ENCODE peak calls at places on chromosomes 3 and 15, in six cellular contexts. W is activated gamma-delta T cell treated with anti-CD3 and anti-CD28 coated beads, Interleukin-2, amount 50 U/mL, for 16 hours; I is NCI-H1417; E is naive thymus-derived CD8-positive, alpha-beta T cell; O is stimulated activated CD4-positive, alpha-beta T cell treated with anti-CD3 and anti-CD28 coated beads, Interleukin-2, amount 100 ng/mL, for 48 hours; J is stimulated activated CD8-positive, alpha-beta memory T cell treated with anti-CD3 and anti-CD28 coated beads, Interleukin-2, amount 100 ng/mL, for 48 hours. K is an unnamed sample.

GRCh38 chr3:183664913-183665381 is 29.5 kb downstream of the KLHL24 start:
- DNase-seq in I (no peak), E (no peak), J (no peak), O (no peak), W (no peak), K (no peak)

GRCh38 chr3:23203651-23204111 is 554 bp downstream of the UBE2E2 start:
- DNase-seq in E (peak; percentile 27), W (no peak), J (peak; percentile 3), O (peak; percentile 7), I (no peak), K (peak; percentile 44)

GRCh38 chr15:40328176-40328575 is 4.7 kb downstream of the INAFM2 start:
- DNase-seq in O (no peak), J (no peak), W (no peak), I (no peak), E (no peak), K (peak; percentile 35)

GRCh38 chr3:177772908-177773557 is 575.8 kb upstream of the TBL1XR1 start:
- DNase-seq in I (peak; percentile 43), W (no peak), E (no peak), O (no peak), J (no peak), K (no peak)

GRCh38 chr3:184652465-184652864 is 59.4 kb downstream of the MAGEF1 start:
- DNase-seq in E (no peak), J (no peak), O (no peak), W (no peak), I (no peak), K (no peak)

GRCh38 chr15:63985221-63986184 is 60.8 kb downstream of the DAPK2 start:
- DNase-seq in W (no peak), I (no peak), J (no peak), E (no peak), O (no peak), K (no peak)

GRCh38 chr3:172040976-172041963 is 1.9 kb downstream of the FNDC3B start:
- DNase-seq in E (no peak), I (no peak), W (no peak), O (no peak), J (no peak), K (peak; percentile 45)

GRCh38 chr3:97860364-97860763 is 38.6 kb downstream of the CRYBG3 start:
- DNase-seq in O (no peak), W (no peak), I (no peak), E (no peak), J (no peak), K (peak; percentile 17)

GRCh38 chr3:169278092-169278491 is 385.4 kb downstream of the MECOM start:
- DNase-seq in J (no peak), W (no peak), I (no peak), O (no peak), E (no peak), K (no peak)

GRCh38 chr3:12906141-12906915 is 65.0 kb upstream of the RPL32 start:
- DNase-seq in J (no peak), O (no peak), I (no peak), E (no peak), W (no peak), K (no peak)

GRCh38 chr15:53072077-53072476 is 281.9 kb upstream of the ONECUT1 start:
- DNase-seq in J (no peak), O (peak; percentile 6), W (no peak), I (no peak), E (no peak), K (peak; percentile 76)

GRCh38 chr15:68059630-68060029 is 5.5 kb downstream of the PIAS1 start:
- DNase-seq in J (no peak), O (no peak), E (no peak), I (no peak), W (no peak), K (no peak)

GRCh38 chr15:41501191-41501917 is 7.7 kb downstream of the ITPKA start:
- DNase-seq in J (no peak), W (no peak), E (no peak), O (peak; percentile 41), I (no peak), K (peak; percentile 64)

GRCh38 chr15:69897471-69898237 is 200.1 kb downstream of the TLE3 start:
- DNase-seq in W (no peak), I (peak; percentile 49), E (no peak), J (no peak), O (no peak), K (no peak)

GRCh38 chr3:9079674-9080073 is 116.4 kb upstream of the RAD18 start:
- DNase-seq in W (no peak), E (no peak), J (no peak), O (no peak), I (no peak), K (no peak)

GRCh38 chr3:11465744-11466611 is 177.7 kb downstream of the VGLL4 start:
- DNase-seq in J (no peak), I (no peak), O (no peak), W (no peak), E (no peak), K (no peak)

GRCh38 chr3:38155825-38156224 is 9.5 kb upstream of the OXSR1 start:
- DNase-seq in J (no peak), O (no peak), E (no peak), W (no peak), I (no peak), K (no peak)

GRCh38 chr3:168220609-168221008 is 124.9 kb upstream of the GOLIM4 start:
- DNase-seq in J (no peak), I (no peak), W (no peak), O (no peak), E (no peak), K (peak; percentile 3)

GRCh38 chr3:11238880-11239279 is 33.3 kb upstream of the ATG7 start:
- DNase-seq in J (no peak), I (no peak), W (no peak), O (no peak), E (no peak), K (no peak)

GRCh38 chr15:58793862-58794261 is 22.8 kb downstream of the MINDY2 start:
- DNase-seq in J (no peak), E (no peak), W (no peak), O (no peak), I (no peak), K (peak; percentile 16)

GRCh38 chr3:190319660-190320059 is 2.6 kb downstream of the CLDN1 start:
- DNase-seq in I (peak; percentile 28), E (no peak), W (no peak), J (peak; percentile 29), O (peak; percentile 21), K (no peak)

GRCh38 chr3:149186726-149187125 is 34.9 kb downstream of the CP start:
- DNase-seq in O (no peak), J (no peak), E (no peak), W (no peak), I (no peak), K (peak; percentile 57)

K was measured in GM23338.